ENCODE peak calls at places on chromosomes 11 and 22, in seven cellular contexts. One of them, this sample, is unnamed.

GRCh38 chr11:118277312-118277711 is 13.2 kb upstream of the MPZL2 start:
- DNase-seq in stimulated activated CD8-positive, alpha-beta memory T cell treated with anti-CD3 and anti-CD28 coated beads, Interleukin-15, amount 100 ng/mL, for 1 hour: no peak
- DNase-seq in mesothelial cell of epicardium: no peak
- DNase-seq in stimulated activated CD4-positive, alpha-beta T cell treated with anti-CD3 and anti-CD28 coated beads, Interleukin-12 subunit alpha, Interleukin-12 subunit beta, amount 100 ng/mL, for 24 hours: no peak
- DNase-seq in lung microvascular endothelial cell: peak
- DNase-seq in cardiac muscle cell: peak
- DNase-seq in HS-5: peak
- DNase-seq in this sample: no peak

GRCh38 chr11:47918882-47919495 is 61.4 kb upstream of the PTPRJ start:
- DNase-seq in stimulated activated CD8-positive, alpha-beta memory T cell treated with anti-CD3 and anti-CD28 coated beads, Interleukin-15, amount 100 ng/mL, for 1 hour: no peak
- DNase-seq in mesothelial cell of epicardium: no peak
- DNase-seq in stimulated activated CD4-positive, alpha-beta T cell treated with anti-CD3 and anti-CD28 coated beads, Interleukin-12 subunit alpha, Interleukin-12 subunit beta, amount 100 ng/mL, for 24 hours: no peak
- DNase-seq in lung microvascular endothelial cell: peak
- DNase-seq in cardiac muscle cell: peak
- DNase-seq in HS-5: no peak
- DNase-seq in this sample: no peak

GRCh38 chr11:92658733-92659132 is 310.7 kb upstream of the MTNR1B start:
- DNase-seq in stimulated activated CD8-positive, alpha-beta memory T cell treated with anti-CD3 and anti-CD28 coated beads, Interleukin-15, amount 100 ng/mL, for 1 hour: no peak
- DNase-seq in mesothelial cell of epicardium: no peak
- DNase-seq in stimulated activated CD4-positive, alpha-beta T cell treated with anti-CD3 and anti-CD28 coated beads, Interleukin-12 subunit alpha, Interleukin-12 subunit beta, amount 100 ng/mL, for 24 hours: no peak
- DNase-seq in lung microvascular endothelial cell: no peak
- DNase-seq in cardiac muscle cell: no peak
- DNase-seq in HS-5: no peak
- DNase-seq in this sample: no peak

GRCh38 chr11:27214713-27215112 is 148.3 kb downstream of the CCDC34 start:
- DNase-seq in stimulated activated CD8-positive, alpha-beta memory T cell treated with anti-CD3 and anti-CD28 coated beads, Interleukin-15, amount 100 ng/mL, for 1 hour: no peak
- DNase-seq in mesothelial cell of epicardium: no peak
- DNase-seq in stimulated activated CD4-positive, alpha-beta T cell treated with anti-CD3 and anti-CD28 coated beads, Interleukin-12 subunit alpha, Interleukin-12 subunit beta, amount 100 ng/mL, for 24 hours: no peak
- DNase-seq in lung microvascular endothelial cell: no peak
- DNase-seq in cardiac muscle cell: peak
- DNase-seq in HS-5: no peak
- DNase-seq in this sample: no peak

GRCh38 chr22:28950567-28951411 is 67.4 kb downstream of the ZNRF3 start:
- DNase-seq in stimulated activated CD8-positive, alpha-beta memory T cell treated with anti-CD3 and anti-CD28 coated beads, Interleukin-15, amount 100 ng/mL, for 1 hour: no peak
- DNase-seq in mesothelial cell of epicardium: no peak
- DNase-seq in stimulated activated CD4-positive, alpha-beta T cell treated with anti-CD3 and anti-CD28 coated beads, Interleukin-12 subunit alpha, Interleukin-12 subunit beta, amount 100 ng/mL, for 24 hours: no peak
- DNase-seq in lung microvascular endothelial cell: no peak
- DNase-seq in cardiac muscle cell: no peak
- DNase-seq in HS-5: no peak
- DNase-seq in this sample: no peak

GRCh38 chr11:416757-417621 is 2.2 kb upstream of the SIGIRR start:
- DNase-seq in stimulated activated CD8-positive, alpha-beta memory T cell treated with anti-CD3 and anti-CD28 coated beads, Interleukin-15, amount 100 ng/mL, for 1 hour: no peak
- DNase-seq in mesothelial cell of epicardium: no peak
- DNase-seq in stimulated activated CD4-positive, alpha-beta T cell treated with anti-CD3 and anti-CD28 coated beads, Interleukin-12 subunit alpha, Interleukin-12 subunit beta, amount 100 ng/mL, for 24 hours: peak
- DNase-seq in lung microvascular endothelial cell: peak
- DNase-seq in cardiac muscle cell: peak
- DNase-seq in HS-5: no peak
- DNase-seq in this sample: no peak

GRCh38 chr11:47260366-47260765 is 2.6 kb downstream of the NR1H3 start:
- DNase-seq in stimulated activated CD8-positive, alpha-beta memory T cell treated with anti-CD3 and anti-CD28 coated beads, Interleukin-15, amount 100 ng/mL, for 1 hour: no peak
- DNase-seq in mesothelial cell of epicardium: no peak
- DNase-seq in stimulated activated CD4-positive, alpha-beta T cell treated with anti-CD3 and anti-CD28 coated beads, Interleukin-12 subunit alpha, Interleukin-12 subunit beta, amount 100 ng/mL, for 24 hours: no peak
- DNase-seq in lung microvascular endothelial cell: no peak
- DNase-seq in cardiac muscle cell: no peak
- DNase-seq in HS-5: no peak
- DNase-seq in this sample: no peak

GRCh38 chr11:111422494-111423249 is 43.6 kb upstream of the POU2AF1 start:
- DNase-seq in stimulated activated CD8-positive, alpha-beta memory T cell treated with anti-CD3 and anti-CD28 coated beads, Interleukin-15, amount 100 ng/mL, for 1 hour: peak
- DNase-seq in mesothelial cell of epicardium: no peak
- DNase-seq in stimulated activated CD4-positive, alpha-beta T cell treated with anti-CD3 and anti-CD28 coated beads, Interleukin-12 subunit alpha, Interleukin-12 subunit beta, amount 100 ng/mL, for 24 hours: peak
- DNase-seq in lung microvascular endothelial cell: peak
- DNase-seq in cardiac muscle cell: peak
- DNase-seq in HS-5: no peak
- DNase-seq in this sample: peak

GRCh38 chr11:121711900-121712424 is 259.2 kb upstream of the SORL1-AS1 start:
- DNase-seq in stimulated activated CD8-positive, alpha-beta memory T cell treated with anti-CD3 and anti-CD28 coated beads, Interleukin-15, amount 100 ng/mL, for 1 hour: no peak
- DNase-seq in mesothelial cell of epicardium: no peak
- DNase-seq in stimulated activated CD4-positive, alpha-beta T cell treated with anti-CD3 and anti-CD28 coated beads, Interleukin-12 subunit alpha, Interleukin-12 subunit beta, amount 100 ng/mL, for 24 hours: no peak
- DNase-seq in lung microvascular endothelial cell: no peak
- DNase-seq in cardiac muscle cell: no peak
- DNase-seq in HS-5: no peak
- DNase-seq in this sample: no peak

GRCh38 chr22:43222987-43223386 is 36.1 kb upstream of the TTLL12 start:
- DNase-seq in stimulated activated CD8-positive, alpha-beta memory T cell treated with anti-CD3 and anti-CD28 coated beads, Interleukin-15, amount 100 ng/mL, for 1 hour: no peak
- DNase-seq in mesothelial cell of epicardium: no peak
- DNase-seq in stimulated activated CD4-positive, alpha-beta T cell treated with anti-CD3 and anti-CD28 coated beads, Interleukin-12 subunit alpha, Interleukin-12 subunit beta, amount 100 ng/mL, for 24 hours: no peak
- DNase-seq in lung microvascular endothelial cell: no peak
- DNase-seq in cardiac muscle cell: no peak
- DNase-seq in HS-5: no peak
- DNase-seq in this sample: no peak